ENCODE peak calls at places on chromosomes 1 and 21, in nine cellular contexts. K is endodermal cell, I is kidney epithelial cell, X is psoas muscle, Q is hepatocyte, S is lower lobe of right lung, D is ovary, T is spleen, N is left ventricle myocardium inferior. C is an unnamed sample. For H3K36me3, the result is how much of the 10 kb centered on the place peaks cover.

GRCh38 chr1:89130716-89131115 is 4.8 kb upstream of the GBP2 start:
- DNase-seq in Q (no peak), N (no peak), X (no peak), I (no peak), K (no peak), T (no peak), D (no peak), S (no peak), C (no peak)

GRCh38 chr1:19454265-19455198 is 30.8 kb downstream of the CAPZB start:
- DNase-seq in K (peak), I (no peak), T (no peak), X (no peak), Q (no peak), S (no peak), D (no peak), N (no peak), C (no peak)

GRCh38 chr1:151905070-151905442 is 4.3 kb downstream of the THEM4 start:
- DNase-seq in T (no peak), S (no peak), Q (peak), K (no peak), N (no peak), D (peak), I (no peak), X (no peak), C (no peak)

GRCh38 chr21:16891821-16892220 is 621.0 kb upstream of the CXADR start:
- DNase-seq in S (no peak), K (no peak), X (no peak), Q (no peak), T (no peak), N (no peak), D (no peak), I (no peak), C (no peak)

GRCh38 chr21:20946701-20947100 is 51.5 kb upstream of the NCAM2 start:
- DNase-seq in K (no peak), I (no peak), D (no peak), T (no peak), X (no peak), Q (no peak), N (no peak), S (no peak), C (no peak)

GRCh38 chr1:43639990-43640794 is 9.8 kb upstream of the KDM4A start:
- DNase-seq in D (no peak), X (no peak), T (peak), Q (no peak), N (no peak), K (no peak), S (no peak), I (no peak), C (no peak)

GRCh38 chr21:32710987-32711386 is 16.8 kb downstream of the SYNJ1 start:
- DNase-seq in K (no peak), N (no peak), S (no peak), T (no peak), I (no peak), Q (no peak), X (no peak), D (no peak), C (no peak)

GRCh38 chr1:190067592-190067991 is 410.1 kb downstream of the BRINP3 start:
- DNase-seq in D (no peak), X (no peak), Q (peak), K (no peak), T (no peak), I (peak), N (no peak), S (no peak), C (no peak)

GRCh38 chr1:174406421-174406820 is 41.3 kb upstream of the GPR52 start:
- DNase-seq in N (no peak), X (no peak), I (no peak), S (no peak), D (no peak), T (no peak), K (no peak), Q (no peak), C (no peak)

GRCh38 chr1:55275151-55275748 is 60.1 kb upstream of the USP24 start:
- DNase-seq in T (no peak), X (no peak), D (no peak), S (no peak), I (no peak), N (no peak), K (peak), Q (no peak), C (no peak)

GRCh38 chr1:31866450-31866801 is 50.6 kb upstream of the SPOCD1 start:
- DNase-seq in S (no peak), I (no peak), T (no peak), K (no peak), D (no peak), Q (peak), X (no peak), N (no peak), C (peak)

GRCh38 chr1:115515270-115515669 is 126.5 kb upstream of the VANGL1 start:
- DNase-seq in S (no peak), Q (no peak), D (no peak), T (no peak), N (no peak), K (no peak), X (no peak), I (no peak), C (no peak)

GRCh38 chr1:152220166-152221163 is 3.5 kb downstream of the HRNR start:
- DNase-seq in D (no peak), X (no peak), S (no peak), N (no peak), T (no peak), I (no peak), Q (no peak), K (no peak), C (no peak)

GRCh38 chr1:166884040-166884642 is 8.1 kb upstream of the TADA1 start:
- DNase-seq in Q (peak), I (no peak), N (peak), D (no peak), S (peak), X (peak), T (peak), K (peak), C (peak)

GRCh38 chr1:42178249-42178648 is 13.7 kb upstream of the GUCA2A start:
- DNase-seq in S (no peak), T (no peak), X (no peak), N (no peak), K (no peak), I (no peak), D (no peak), Q (peak), C (no peak)

GRCh38 chr1:171881466-171881865 is 40.2 kb downstream of the DNM3 start:
- DNase-seq in Q (no peak), I (no peak), N (no peak), D (no peak), T (no peak), K (no peak), S (no peak), X (no peak), C (no peak)

GRCh38 chr1:172949096-172949495 is 101.6 kb downstream of the TNFSF18 start:
- DNase-seq in X (no peak), T (no peak), I (no peak), D (no peak), Q (no peak), K (no peak), N (no peak), S (no peak), C (no peak)
- H3K36me3 ChIP-seq in X (under half), T (under half), I (under half), D (under half), Q (under half), K (under half), N (under half), S (under half), C (under half)

DNA sequence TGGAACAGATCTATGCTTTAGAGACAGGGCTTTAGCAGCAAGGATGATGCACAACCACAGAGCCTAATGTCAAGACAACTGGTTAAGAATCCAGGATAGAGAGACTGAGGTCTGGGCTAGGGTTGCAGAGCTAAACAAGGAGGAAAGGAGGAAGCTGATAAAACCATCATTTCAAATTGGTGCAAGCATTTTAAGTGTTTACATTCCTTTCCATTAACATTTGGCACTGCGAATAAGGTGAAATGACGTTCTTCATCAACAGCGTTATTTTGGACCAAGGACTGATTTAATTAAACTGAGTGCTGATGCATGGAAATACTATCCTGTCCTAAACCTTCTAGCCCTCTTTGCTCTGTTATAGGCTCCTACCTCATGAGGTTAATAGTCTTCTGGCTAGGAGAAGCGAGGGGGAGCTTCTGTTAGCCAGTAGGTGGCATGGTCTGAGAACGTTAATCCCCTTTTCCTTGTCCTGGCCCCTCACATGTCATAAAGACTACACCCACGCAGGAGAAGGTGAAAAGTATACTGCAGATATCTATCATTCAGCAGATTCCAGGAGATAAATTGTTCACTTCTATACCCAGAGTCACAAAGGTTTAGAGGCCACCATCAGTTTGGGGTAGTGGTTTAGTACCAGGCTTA is 7.6 kb upstream of the C1orf21 start:
- DNase-seq in S (no peak), N (no peak), D (no peak), Q (peak), I (no peak), X (no peak), K (no peak), T (no peak), C (no peak)
- TF ChIP-seq CTCF in S (no peak), N (peak), D (no peak), Q (peak), I (peak), X (peak), K (peak), T (no peak), C (peak)

GRCh38 chr1:155964193-155964592 is 14.2 kb downstream of the ARHGEF2 start:
- DNase-seq in I (no peak), N (no peak), D (no peak), T (no peak), Q (no peak), X (no peak), S (no peak), K (no peak), C (no peak)

GRCh38 chr1:155961937-155962336 is 16.4 kb downstream of the ARHGEF2 start:
- DNase-seq in I (peak), Q (no peak), T (peak), N (peak), S (no peak), D (no peak), X (peak), K (peak), C (no peak)

GRCh38 chr1:155966135-155966534 is 12.2 kb downstream of the ARHGEF2 start:
- DNase-seq in X (no peak), Q (no peak), K (no peak), D (no peak), I (no peak), T (no peak), N (no peak), S (no peak), C (no peak)

GRCh38 chr1:155960081-155960745 is 18.1 kb downstream of the ARHGEF2 start:
- DNase-seq in S (no peak), T (no peak), K (no peak), N (no peak), Q (no peak), I (no peak), X (no peak), D (no peak), C (no peak)

DNA sequence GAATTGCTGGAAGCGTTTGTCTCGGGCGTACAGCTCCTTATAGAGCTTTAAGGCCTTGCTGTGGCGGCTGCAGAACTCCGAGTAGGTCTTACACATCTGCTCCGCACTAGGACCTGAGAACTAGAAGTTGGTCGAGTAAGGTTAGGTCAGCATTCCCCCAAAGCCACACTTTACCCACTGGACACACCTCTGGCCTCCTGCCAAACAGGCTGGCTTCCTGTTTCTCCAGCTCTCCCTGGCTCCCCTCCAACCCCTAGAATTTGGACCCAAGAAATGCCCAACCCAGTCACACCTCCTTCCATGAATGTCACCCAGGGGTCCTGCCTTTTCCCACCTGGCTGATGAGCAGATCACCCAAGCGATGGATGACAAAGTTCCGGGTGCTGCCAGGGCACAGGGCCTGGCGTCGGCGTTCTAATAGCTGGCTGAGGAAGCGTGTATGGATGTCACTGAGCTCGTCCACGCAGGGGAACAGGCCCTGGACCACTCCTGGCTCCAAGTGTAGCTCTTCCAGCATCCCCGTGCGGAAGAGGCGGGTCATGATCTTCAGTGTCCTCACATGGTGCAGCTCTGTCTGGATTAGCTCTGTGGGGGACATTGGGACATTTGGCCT is 15.6 kb downstream of the ARHGEF2 start:
- DNase-seq in X (no peak), S (peak), I (no peak), T (no peak), K (no peak), N (no peak), Q (no peak), D (no peak), C (no peak)
- H3K36me3 ChIP-seq in X (under half), S (half or more), I (under half), T (under half), K (half or more), N (half or more), Q (under half), D (under half), C (half or more)

GRCh38 chr1:86833461-86834215 is 80.3 kb downstream of the SELENOF start:
- DNase-seq in X (peak), S (peak), I (peak), N (peak), Q (peak), T (peak), K (peak), D (peak), C (peak)
- TF ChIP-seq CTCF in X (peak), S (peak), I (peak), N (peak), Q (peak), T (no peak), K (peak), D (peak), C (peak)

C was measured in GM06990.